ENCODE peak calls at places on chromosomes 3 and 15, in seven cellular contexts. G, N, F, K, C, U and E are unnamed samples.

GRCh38 chr3:134211797-134212196 is 38.9 kb downstream of the RYK start:
- DNase-seq in G (no peak), N (peak), F (peak), K (no peak), C (peak), U (no peak), E (no peak)

GRCh38 chr3:160150525-160150924 is 74.7 kb upstream of the C3orf80 start:
- DNase-seq in G (no peak), N (no peak), F (no peak), K (no peak), C (no peak), U (no peak), E (no peak)

GRCh38 chr3:134239538-134239937 is 11.1 kb downstream of the RYK start:
- DNase-seq in G (no peak), N (no peak), F (no peak), K (no peak), C (no peak), U (no peak), E (no peak)

GRCh38 chr3:188940213-188940914 is 231.4 kb upstream of the TPRG1 start:
- DNase-seq in G (no peak), N (no peak), F (no peak), K (no peak), C (no peak), U (no peak), E (no peak)

GRCh38 chr3:171711461-171711860 is 98.8 kb downstream of the PLD1 start:
- DNase-seq in G (no peak), N (no peak), F (no peak), K (no peak), C (no peak), U (no peak), E (no peak)

GRCh38 chr15:56168394-56168793 is 75.3 kb downstream of the RFX7 start:
- DNase-seq in G (no peak), N (no peak), F (no peak), K (no peak), C (no peak), U (no peak), E (no peak)

GRCh38 chr3:134337071-134337482 is 37.2 kb downstream of the AMOTL2 start:
- DNase-seq in G (no peak), N (no peak), F (no peak), K (peak), C (no peak), U (no peak), E (no peak)

GRCh38 chr3:197335428-197336132 is 37.2 kb upstream of the DLG1 start:
- DNase-seq in G (no peak), N (no peak), F (no peak), K (no peak), C (no peak), U (no peak), E (no peak)

GRCh38 chr3:65443739-65444447 is 594.8 kb downstream of the MAGI1 start:
- DNase-seq in G (no peak), N (no peak), F (no peak), K (no peak), C (no peak), U (no peak), E (no peak)

GRCh38 chr15:69561071-69561784 is 108.6 kb downstream of the RPLP1 start:
- DNase-seq in G (no peak), N (no peak), F (peak), K (no peak), C (peak), U (no peak), E (no peak)

GRCh38 chr15:25947336-25948080 is 84.4 kb upstream of the ATP10A start:
- DNase-seq in G (no peak), N (no peak), F (no peak), K (no peak), C (no peak), U (no peak), E (no peak)

GRCh38 chr15:76753771-76754170 is 151.4 kb downstream of the SCAPER start:
- DNase-seq in G (no peak), N (no peak), F (no peak), K (no peak), C (no peak), U (no peak), E (no peak)

GRCh38 chr3:121897296-121897695 is 3.1 kb downstream of the SLC15A2 start:
- DNase-seq in G (no peak), N (no peak), F (no peak), K (no peak), C (no peak), U (no peak), E (no peak)

GRCh38 chr15:59691194-59691805 is 2.2 kb upstream of the BNIP2 start:
- DNase-seq in G (no peak), N (peak), F (peak), K (no peak), C (peak), U (no peak), E (no peak)

GRCh38 chr3:133827136-133827535 is 21.5 kb downstream of the SRPRB start:
- DNase-seq in G (no peak), N (no peak), F (no peak), K (no peak), C (no peak), U (no peak), E (no peak)

GRCh38 chr3:128505771-128506170 is 12.8 kb upstream of the GATA2 start:
- DNase-seq in G (no peak), N (no peak), F (no peak), K (no peak), C (no peak), U (peak), E (no peak)

GRCh38 chr15:83815506-83815905 is 161.6 kb downstream of the ADAMTSL3 start:
- DNase-seq in G (no peak), N (no peak), F (no peak), K (no peak), C (no peak), U (no peak), E (no peak)

GRCh38 chr15:101258238-101259144 is 6.6 kb upstream of the CHSY1 start:
- DNase-seq in G (peak), N (peak), F (peak), K (no peak), C (peak), U (peak), E (peak)

GRCh38 chr3:159200176-159200575 is 398.3 kb downstream of the MFSD1 start:
- DNase-seq in G (no peak), N (no peak), F (no peak), K (no peak), C (no peak), U (no peak), E (no peak)

GRCh38 chr15:64133619-64134018 is 17.9 kb upstream of the SNX22 start:
- DNase-seq in G (no peak), N (no peak), F (no peak), K (no peak), C (no peak), U (no peak), E (no peak)

GRCh38 chr15:55917881-55918296 is 75.5 kb downstream of the NEDD4 start:
- DNase-seq in G (no peak), N (peak), F (peak), K (no peak), C (peak), U (no peak), E (no peak)

GRCh38 chr3:184315506-184315867 is 1.1 kb downstream of the EIF4G1 start:
- DNase-seq in G (no peak), N (no peak), F (no peak), K (no peak), C (no peak), U (no peak), E (no peak)

GRCh38 chr3:38315488-38316230 is 30.9 kb upstream of the XYLB start:
- DNase-seq in G (no peak), N (no peak), F (no peak), K (no peak), C (no peak), U (no peak), E (no peak)

GRCh38 chr3:169964176-169964575 is 2.4 kb upstream of the SEC62 start:
- DNase-seq in G (no peak), N (no peak), F (peak), K (no peak), C (no peak), U (no peak), E (no peak)

GRCh38 chr3:158703566-158703965 is 28.7 kb downstream of the RARRES1 start:
- DNase-seq in G (no peak), N (no peak), F (no peak), K (no peak), C (no peak), U (no peak), E (no peak)

GRCh38 chr3:98765721-98766120 is 2.6 kb downstream of the ST3GAL6 start:
- DNase-seq in G (no peak), N (no peak), F (no peak), K (no peak), C (no peak), U (no peak), E (no peak)

GRCh38 chr3:177145954-177146353 is 51.3 kb downstream of the TBL1XR1 start:
- DNase-seq in G (no peak), N (no peak), F (no peak), K (no peak), C (no peak), U (no peak), E (no peak)

GRCh38 chr3:172856766-172857742 is 106.5 kb downstream of the ECT2 start:
- DNase-seq in G (no peak), N (no peak), F (peak), K (no peak), C (peak), U (no peak), E (no peak)

GRCh38 chr15:100973351-100974034 is 54.3 kb downstream of the LRRK1 start:
- DNase-seq in G (no peak), N (no peak), F (no peak), K (no peak), C (no peak), U (no peak), E (no peak)

GRCh38 chr3:106176734-106177133 is 307.9 kb upstream of the CBLB start:
- DNase-seq in G (no peak), N (no peak), F (no peak), K (no peak), C (no peak), U (no peak), E (no peak)

GRCh38 chr3:24315342-24315741 is 179.3 kb downstream of the THRB start:
- DNase-seq in G (no peak), N (no peak), F (no peak), K (no peak), C (no peak), U (no peak), E (no peak)

GRCh38 chr3:117660941-117661635 is 951.5 kb downstream of the TUSC7 start:
- DNase-seq in G (no peak), N (no peak), F (no peak), K (no peak), C (no peak), U (no peak), E (no peak)

DNA sequence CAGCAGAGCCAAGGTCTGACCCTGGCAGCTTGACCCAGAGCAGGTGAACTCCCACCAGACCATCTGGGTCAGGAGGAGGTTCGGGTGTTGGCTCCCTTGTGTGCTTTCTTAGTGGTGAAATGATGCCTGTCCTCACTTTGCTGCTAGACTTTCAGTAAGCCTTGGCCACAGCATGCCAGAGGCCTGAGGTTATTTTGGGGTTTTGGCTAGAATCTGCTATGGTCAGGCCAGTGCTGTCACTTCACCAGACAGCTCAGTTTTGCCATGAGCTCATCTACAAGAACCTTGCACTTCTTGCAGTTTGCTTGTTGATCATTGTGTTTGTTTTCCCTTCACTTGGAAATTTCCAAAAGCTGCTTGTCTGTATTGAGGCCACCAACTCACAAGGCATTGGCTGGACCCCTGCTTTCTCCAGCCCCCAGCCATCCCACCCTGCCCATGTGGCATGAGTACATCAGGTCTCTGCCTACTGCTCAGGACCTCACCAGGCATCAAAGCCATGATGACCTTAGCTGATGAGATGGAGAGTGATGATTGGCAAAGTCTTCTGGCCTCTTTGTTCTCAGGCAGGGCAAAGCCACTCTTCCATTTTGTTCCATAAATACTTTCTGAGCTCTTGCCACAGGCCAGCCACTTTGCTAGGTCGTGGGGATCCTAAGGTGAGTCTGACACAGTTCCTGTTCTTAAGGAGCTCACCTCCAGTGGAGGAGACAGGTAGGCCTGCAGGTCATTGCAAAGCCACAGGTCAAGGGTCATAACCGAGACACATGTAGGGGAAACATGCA is 122.6 kb downstream of the ARNT2 start:
- DNase-seq in G (no peak), N (no peak), F (no peak), K (no peak), C (no peak), U (no peak), E (no peak)
- H3K27ac ChIP-seq in G (no peak), N (no peak), F (no peak), K (no peak), C (no peak), U (no peak), E (no peak)

GRCh38 chr3:181173227-181173626 is 183.7 kb upstream of the DNAJC19 start:
- DNase-seq in G (no peak), N (no peak), F (no peak), K (no peak), C (no peak), U (no peak), E (no peak)
- TF ChIP-seq EP300 in G (no peak), N (no peak), F (no peak), K (no peak), C (no peak), U (no peak), E (no peak)

GRCh38 chr3:123169492-123169929 is 32.2 kb upstream of the SEC22A start:
- DNase-seq in G (no peak), N (no peak), F (peak), K (no peak), C (no peak), U (no peak), E (no peak)
- H3K27ac ChIP-seq in G (no peak), N (peak), F (peak), K (no peak), C (no peak), U (peak), E (no peak)

GRCh38 chr15:67680645-67681044 is 138.1 kb downstream of the MAP2K5 start:
- DNase-seq in G (no peak), N (no peak), F (no peak), K (no peak), C (no peak), U (no peak), E (no peak)
- TF ChIP-seq EP300 in G (no peak), N (no peak), F (no peak), K (no peak), C (no peak), U (no peak), E (no peak)

GRCh38 chr3:58071480-58071971 is 63.3 kb downstream of the FLNB start:
- DNase-seq in G (no peak), N (peak), F (no peak), K (no peak), C (peak), U (no peak), E (no peak)
- H3K27ac ChIP-seq in G (no peak), N (peak), F (no peak), K (no peak), C (peak), U (peak), E (peak)

DNA sequence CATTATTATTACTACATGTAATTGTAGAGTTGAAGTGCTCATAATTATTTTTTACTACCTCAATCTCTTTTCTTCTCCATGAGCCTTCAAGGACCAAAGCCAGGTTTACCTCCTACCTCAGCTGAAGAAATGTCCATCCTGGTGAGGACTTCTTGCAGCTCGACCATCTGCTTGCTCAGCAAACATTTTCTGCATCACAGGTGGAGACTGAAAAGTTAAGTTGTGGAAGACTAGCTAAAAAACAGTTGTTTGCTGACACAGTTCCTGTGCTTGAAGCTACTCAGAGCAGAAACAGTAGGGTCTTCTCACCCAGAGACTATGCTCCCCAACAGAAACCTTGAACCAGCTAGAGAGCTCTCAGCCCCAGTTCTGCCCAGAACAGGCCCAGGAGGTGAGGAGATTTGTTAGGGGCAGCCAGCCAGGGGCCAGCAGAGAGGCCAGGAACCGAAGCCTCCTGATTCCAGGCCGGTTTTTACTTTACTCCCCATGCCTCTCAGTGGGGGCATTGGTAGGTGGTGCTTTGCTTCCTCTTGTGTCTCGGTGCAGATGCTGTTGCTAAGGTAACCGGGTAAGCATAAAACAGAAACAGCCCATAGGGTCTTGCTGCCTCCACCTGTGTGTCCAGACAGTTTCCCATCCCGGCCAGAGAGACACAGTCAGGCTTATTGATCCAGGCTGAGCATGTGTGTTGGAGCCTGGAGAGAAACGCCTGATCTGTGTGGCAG is 54.9 kb downstream of the CCNL1 start:
- DNase-seq in G (no peak), N (no peak), F (no peak), K (no peak), C (no peak), U (no peak), E (no peak)
- TF ChIP-seq EP300 in G (no peak), N (no peak), F (no peak), K (no peak), C (no peak), U (no peak), E (no peak)

DNA sequence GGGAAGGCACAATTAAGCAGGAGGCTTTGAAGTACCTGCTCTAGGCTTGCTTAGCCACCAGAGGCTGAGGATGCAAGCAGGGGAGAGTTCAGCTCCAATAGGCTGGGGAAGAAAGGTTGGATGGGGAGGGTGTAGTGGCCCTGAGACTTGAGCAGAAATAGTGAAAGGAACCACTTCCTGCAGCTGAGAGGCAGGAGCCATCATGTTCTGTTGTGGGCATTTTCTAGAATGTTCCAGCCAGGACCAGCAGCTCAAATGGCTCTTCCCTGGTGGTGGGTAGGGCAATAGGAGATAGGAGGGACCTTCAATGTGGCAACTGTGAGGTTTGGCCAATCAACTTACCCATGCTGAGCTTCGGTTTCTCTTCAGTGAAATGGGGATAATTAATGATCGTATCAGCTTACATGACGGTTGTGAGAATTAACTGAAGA is 79.1 kb upstream of the CGNL1 start:
- DNase-seq in G (no peak), N (no peak), F (no peak), K (no peak), C (no peak), U (no peak), E (no peak)
- H3K27ac ChIP-seq in G (no peak), N (no peak), F (no peak), K (no peak), C (no peak), U (no peak), E (no peak)

DNA sequence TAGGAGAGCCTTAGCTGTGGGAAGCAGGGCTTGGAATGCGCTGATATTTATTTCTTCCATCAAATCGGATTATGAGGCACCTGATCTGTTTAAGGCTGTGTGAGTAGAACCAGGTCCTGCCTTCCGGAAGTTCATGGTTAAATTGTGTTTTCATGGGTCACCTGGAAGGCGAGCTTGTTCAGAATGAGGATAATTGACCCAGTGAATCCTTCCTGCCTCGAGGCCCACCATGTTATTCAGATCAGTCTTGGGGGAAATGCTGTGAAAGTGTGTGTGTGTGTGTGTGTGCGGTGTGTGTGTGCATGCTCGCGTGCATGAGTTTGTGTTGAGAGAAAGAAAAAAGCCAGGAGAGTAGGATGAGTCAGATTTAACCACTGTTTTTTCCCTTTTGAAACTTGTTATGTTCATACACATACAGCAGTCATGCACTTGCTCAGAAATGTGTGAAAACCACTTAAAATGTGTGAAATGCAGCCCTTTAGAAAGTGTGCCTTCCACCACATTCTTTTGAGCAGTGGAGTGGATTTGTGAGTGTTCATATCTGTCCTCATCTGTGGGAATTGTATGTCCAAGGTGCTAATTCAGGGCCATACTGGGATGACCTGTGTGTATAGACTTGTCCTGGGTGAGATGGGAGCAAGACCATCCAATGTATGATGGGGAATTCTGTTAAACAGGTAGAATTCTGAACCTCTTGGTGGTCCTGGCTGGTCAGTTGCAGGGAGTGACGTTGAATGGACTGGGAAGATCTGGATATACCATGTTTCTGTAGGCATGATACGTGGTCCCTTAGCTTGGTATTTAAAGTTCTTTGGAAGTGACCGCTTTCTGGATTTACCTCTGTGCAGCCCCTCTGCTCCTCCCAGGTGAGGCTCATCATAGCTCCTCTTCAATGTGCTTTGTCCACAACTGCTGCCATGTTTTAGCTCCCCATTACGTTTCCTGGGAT is 36.9 kb downstream of the SMAD3 start:
- DNase-seq in G (no peak), N (no peak), F (no peak), K (no peak), C (no peak), U (no peak), E (no peak)
- TF ChIP-seq EP300 in G (no peak), N (no peak), F (no peak), K (no peak), C (no peak), U (no peak), E (no peak)